ENCODE peak calls at places on chromosomes 5 and 9, in nine cellular contexts. I is colonic mucosa, O is fibroblast of lung, Z is heart left ventricle, T is gastrocnemius medialis, E is SK-N-SH, Q is upper lobe of right lung, Y is GM12878, D is left ventricle myocardium inferior. F is an unnamed sample.

GRCh38 chr5:108801776-108802175 is 54.1 kb downstream of the FER start:
- DNase-seq in O (peak; percentile 96), E (no peak), Q (no peak), T (no peak), I (no peak), Z (no peak), D (no peak), Y (no peak), F (no peak)

GRCh38 chr9:86720893-86721698 is 226.2 kb downstream of the GAS1 start:
- DNase-seq in D (no peak), O (peak; percentile 67), E (no peak), I (no peak), Q (no peak), Z (no peak), Y (no peak), T (no peak), F (no peak)

GRCh38 chr9:136947955-136948510 is 3.0 kb downstream of the C8G start:
- DNase-seq in Q (peak; percentile 83), D (peak; percentile 71), O (no peak), E (peak; percentile 78), T (peak; percentile 38), Y (no peak), I (peak; percentile 76), Z (peak; percentile 82), F (peak; percentile 75)

GRCh38 chr5:157469687-157470086 is 9.7 kb downstream of the NIPAL4 start:
- DNase-seq in E (no peak), Q (no peak), T (no peak), Z (no peak), D (no peak), Y (no peak), O (no peak), I (no peak), F (no peak)

GRCh38 chr9:89549031-89549644 is 51.2 kb upstream of the SEMA4D start:
- DNase-seq in Z (peak; percentile 74), Q (peak; percentile 92), T (peak; percentile 72), Y (peak; percentile 62), I (peak; percentile 86), O (peak; percentile 37), D (peak; percentile 75), E (peak; percentile 89), F (peak; percentile 54)

GRCh38 chr5:135655326-135655725 is 76.5 kb upstream of the CXCL14 start:
- DNase-seq in D (no peak), Q (no peak), I (no peak), Y (no peak), O (no peak), Z (no peak), E (no peak), T (no peak), F (no peak)

GRCh38 chr9:112971415-112971814 is 40.6 kb downstream of the ZNF883 start:
- DNase-seq in E (peak; percentile 35), Y (no peak), T (no peak), Q (no peak), Z (no peak), I (peak; percentile 21), O (no peak), D (no peak), F (no peak)

GRCh38 chr5:37071901-37072581 is 177.1 kb downstream of the CPLANE1 start:
- DNase-seq in Q (no peak), D (no peak), I (no peak), Z (no peak), Y (no peak), E (no peak), T (no peak), O (peak; percentile 96), F (no peak)

GRCh38 chr9:109264865-109265532 is 55.9 kb downstream of the EPB41L4B start:
- DNase-seq in Z (peak; percentile 76), O (peak; percentile 13), T (no peak), D (peak; percentile 49), E (peak; percentile 64), Y (no peak), Q (no peak), I (peak; percentile 82), F (no peak)

GRCh38 chr5:310941-311434 is 10.5 kb upstream of the AHRR start:
- DNase-seq in Z (no peak), Q (no peak), Y (no peak), D (no peak), I (no peak), T (no peak), O (peak; percentile 62), E (no peak), F (no peak)

DNA sequence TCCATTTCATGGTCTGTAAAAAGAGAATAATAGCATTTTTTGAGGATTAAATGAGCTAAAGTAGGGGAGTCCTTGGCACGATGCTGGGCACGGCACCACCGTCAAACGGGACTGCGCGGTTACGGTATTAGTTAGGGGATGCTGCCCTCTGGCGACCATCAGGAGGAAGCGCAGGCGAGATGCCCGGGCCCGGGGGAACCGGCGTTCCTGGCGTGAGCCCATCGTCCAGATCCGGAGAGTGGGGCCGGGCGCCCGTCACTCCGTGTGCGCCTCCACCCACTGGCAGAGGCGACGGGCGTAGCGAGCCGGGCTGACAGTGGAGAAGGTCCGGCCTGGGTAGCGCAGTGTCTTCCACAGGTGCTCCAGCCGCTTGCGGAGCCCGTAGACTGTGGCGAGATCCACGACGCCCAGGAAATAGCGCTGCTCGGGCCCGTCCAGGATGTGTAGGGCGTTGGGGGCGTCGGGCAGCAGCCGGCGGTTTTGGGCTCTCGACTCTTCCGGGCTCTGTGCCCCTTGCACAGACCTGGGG is 4.8 kb upstream of the ST6GALNAC4 start:
- DNase-seq in Y (no peak), T (peak; percentile 67), I (peak; percentile 82), E (peak; percentile 94), Q (peak; percentile 86), Z (peak; percentile 78), O (no peak), D (peak; percentile 70), F (no peak)
- H3K4me1 ChIP-seq in Y (peaks cover 15% of the 10 kb centered on the region), T (peaks cover 18% of the 10 kb centered on the region), I (peaks cover 20% of the 10 kb centered on the region), E (peaks cover 23% of the 10 kb centered on the region), Q (peaks cover 40% of the 10 kb centered on the region), Z (peaks cover 39% of the 10 kb centered on the region), O (peaks cover 35% of the 10 kb centered on the region), D (peaks cover 43% of the 10 kb centered on the region), F (peaks cover 10% of the 10 kb centered on the region)

GRCh38 chr5:124745367-124746251 is 830 bp downstream of the ZNF608 start:
- DNase-seq in Q (no peak), O (peak; percentile 72), Y (no peak), D (no peak), T (peak; percentile 57), E (no peak), I (no peak), Z (no peak), F (no peak)
- H3K4me3 ChIP-seq in Q (peak overlapping the region; percentile 70), O (peak overlapping the region; percentile 97), Y (peak overlapping the region; percentile 71), D (peak overlapping the region; percentile 79), T (peak overlapping the region; percentile 70), E (peak overlapping the region; percentile 92), I (peak overlapping the region; percentile 36), Z (peak overlapping the region; percentile 55), F (peak overlapping the region; percentile 62)

GRCh38 chr9:26863074-26863473 is 29.5 kb downstream of the CAAP1 start:
- DNase-seq in Z (no peak), D (no peak), Q (no peak), Y (no peak), I (no peak), O (peak; percentile 3), E (peak; percentile 6), T (no peak), F (no peak)
- TF ChIP-seq CTCF in Z (peak; percentile 9), D (peak; percentile 34), Q (no peak), Y (peak; percentile 19), I (no peak), O (no peak), E (peak; percentile 61), T (peak; percentile 11), F (no peak)

DNA sequence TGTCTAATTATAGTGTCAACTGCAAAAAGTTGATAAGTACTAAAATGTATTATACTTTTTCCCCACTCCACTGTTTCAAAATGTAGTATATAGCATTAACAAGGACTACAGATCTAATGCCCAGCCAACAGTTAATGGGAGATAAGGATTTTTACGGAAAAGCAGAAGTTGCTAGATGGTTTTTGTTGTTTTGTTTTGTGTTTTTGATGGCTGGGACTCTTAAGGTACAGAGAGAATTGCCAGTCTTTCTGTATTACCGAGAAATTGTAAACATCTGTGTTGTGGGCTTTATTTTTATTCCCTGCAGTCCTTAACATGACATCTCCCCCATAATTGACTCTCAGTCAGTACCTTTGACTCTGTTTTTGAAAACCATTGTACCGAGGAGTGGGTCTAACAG is 44.0 kb downstream of the TRIO start:
- DNase-seq in D (no peak), T (no peak), E (no peak), Q (no peak), Z (no peak), O (no peak), Y (no peak), I (no peak), F (no peak)
- H3K4me1 ChIP-seq in D (peaks cover 98% of the 10 kb centered on the region), T (peaks cover 90% of the 10 kb centered on the region), E (peaks cover 49% of the 10 kb centered on the region), Q (peaks cover 57% of the 10 kb centered on the region), Z (peaks cover 80% of the 10 kb centered on the region), O (peaks cover 71% of the 10 kb centered on the region), Y (peaks cover 17% of the 10 kb centered on the region), I (no peaks in the 10 kb centered on the region), F (peaks cover 12% of the 10 kb centered on the region)

GRCh38 chr9:111634860-111635259 is 3.7 kb downstream of the DNAJC25 start:
- DNase-seq in Q (no peak), Y (no peak), T (no peak), O (no peak), I (no peak), D (no peak), Z (no peak), E (no peak), F (no peak)

GRCh38 chr9:111632695-111633388 is 1.7 kb downstream of the DNAJC25 start:
- DNase-seq in Y (no peak), T (no peak), E (no peak), Q (no peak), Z (no peak), D (no peak), O (no peak), I (peak; percentile 66), F (no peak)

GRCh38 chr9:111631071-111631971 is at the start of gene DNAJC25:
- DNase-seq in Z (peak; percentile 98), I (peak; percentile 97), E (peak; percentile 99), Y (peak; percentile 97), T (peak; percentile 97), O (peak; percentile 99), D (peak; percentile 95), Q (peak; percentile 98), F (peak; percentile 98)

GRCh38 chr9:111632051-111632450 is 917 bp downstream of the DNAJC25 start:
- DNase-seq in D (no peak), Q (no peak), Z (no peak), Y (no peak), T (no peak), E (no peak), O (no peak), I (no peak), F (no peak)

GRCh38 chr9:111633389-111633736 is 2.2 kb downstream of the DNAJC25 start:
- DNase-seq in D (no peak), O (no peak), I (no peak), Z (no peak), T (no peak), Q (no peak), E (no peak), Y (no peak), F (no peak)
- H3K4me3 ChIP-seq in D (no peak overlapping the region), O (no peak overlapping the region), I (no peak overlapping the region), Z (no peak overlapping the region), T (no peak overlapping the region), Q (no peak overlapping the region), E (peak overlapping the region; percentile 90), Y (peak overlapping the region; percentile 86), F (no peak overlapping the region)

F was measured in Caco-2.